ENCODE peak calls at places on chromosomes 13 and 19, in seven cellular contexts. N is activated CD4-positive, alpha-beta memory T cell treated with anti-CD3 and anti-CD28 coated beads, Interleukin-2, amount 10 ng/mL, durations not matched to agents 7 days and 5 days; F is mucosa of descending colon; C is cardiac muscle cell; K is GM12865; P is stimulated activated CD4-positive, alpha-beta T cell treated with anti-CD3 and anti-CD28 coated beads, TNF-alpha, amount 100 ng/mL, for 1 hour; I is GM12891. U is an unnamed sample.

GRCh38 chr13:36814465-36814864 is 4.6 kb upstream of the RFXAP start:
- DNase-seq in C (peak), F (peak), K (no peak), P (no peak), I (no peak), N (no peak), U (no peak)

GRCh38 chr19:11848594-11849263 is at the start of gene ZNF439:
- DNase-seq in C (peak), F (peak), K (peak), N (peak), I (peak), P (peak), U (peak)

GRCh38 chr19:15666883-15667282 is 6.0 kb upstream of the CYP4F12 start:
- DNase-seq in F (peak), K (no peak), C (no peak), I (no peak), N (no peak), P (no peak), U (no peak)

GRCh38 chr19:16268676-16269319 is 55.8 kb upstream of the KLF2 start:
- DNase-seq in N (no peak), I (no peak), K (no peak), C (no peak), F (no peak), P (peak), U (no peak)

GRCh38 chr13:50069255-50069654 is 54.0 kb downstream of the KCNRG start:
- DNase-seq in P (no peak), C (peak), N (no peak), I (no peak), F (no peak), K (no peak), U (no peak)

GRCh38 chr19:38616265-38616664 is 1.5 kb downstream of the MAP4K1 start:
- DNase-seq in K (peak), F (no peak), C (no peak), P (no peak), N (peak), I (no peak), U (no peak)

GRCh38 chr13:75319244-75319643 is 162.7 kb downstream of the TBC1D4 start:
- DNase-seq in K (no peak), N (no peak), I (no peak), C (no peak), P (no peak), F (no peak), U (no peak)

GRCh38 chr13:32216281-32216680 is 98.9 kb downstream of the ZAR1L start:
- DNase-seq in F (no peak), K (no peak), C (no peak), P (no peak), N (no peak), I (no peak), U (no peak)